ENCODE peak calls at places on chromosome 1, in nine cellular contexts. V is left ventricle myocardium inferior, W is GM12865, Q is cardiac muscle cell, I is heart left ventricle, D is H9, C is esophagus muscularis mucosa, S is IMR-90, G is prostate gland. R is an unnamed sample.

GRCh38 chr1:208069317-208069716 is 158.4 kb upstream of the CD34 start:
- DNase-seq in V (no peak), W (no peak), Q (no peak), I (no peak), D (no peak), C (no peak), S (no peak), G (no peak), R (no peak)

GRCh38 chr1:240426056-240426455 is 185.9 kb downstream of the GREM2 start:
- DNase-seq in V (no peak), W (no peak), Q (no peak), I (no peak), D (no peak), C (no peak), S (no peak), G (no peak), R (no peak)

GRCh38 chr1:245258271-245258920 is 103.6 kb downstream of the KIF26B start:
- DNase-seq in V (no peak), W (no peak), Q (no peak), I (no peak), D (no peak), C (peak; percentile 74), S (no peak), G (peak; percentile 68), R (no peak)

GRCh38 chr1:144551107-144551542 is 41.6 kb upstream of the PPIAL4F start:
- DNase-seq in V (no peak), W (no peak), Q (no peak), I (no peak), D (no peak), C (no peak), S (no peak), G (no peak), R (no peak)

GRCh38 chr1:6270432-6270831 is 9.5 kb upstream of the GPR153 start:
- DNase-seq in V (no peak), W (no peak), Q (no peak), I (no peak), D (no peak), C (no peak), S (no peak), G (no peak), R (no peak)

GRCh38 chr1:110436635-110437034 is 14.3 kb upstream of the PROK1 start:
- DNase-seq in V (no peak), W (no peak), Q (peak; percentile 23), I (no peak), D (peak; percentile 45), C (no peak), S (peak; percentile 17), G (no peak), R (no peak)

GRCh38 chr1:182391362-182392044 is at the start of gene GLUL:
- DNase-seq in V (peak; percentile 96), W (peak; percentile 93), Q (peak; percentile 97), I (peak; percentile 95), D (peak; percentile 96), C (peak; percentile 99), S (peak; percentile 89), G (peak; percentile 94), R (peak; percentile 79)

GRCh38 chr1:25538165-25538860 is 5.1 kb upstream of the LDLRAP1 start:
- DNase-seq in V (no peak), W (no peak), Q (no peak), I (no peak), D (no peak), C (no peak), S (no peak), G (no peak), R (no peak)

GRCh38 chr1:43008425-43009108 is 49.9 kb upstream of the SLC2A1 start:
- DNase-seq in V (no peak), W (no peak), Q (no peak), I (no peak), D (peak; percentile 100), C (no peak), S (no peak), G (no peak), R (no peak)

GRCh38 chr1:95035536-95035935 is 37.2 kb downstream of the ALG14 start:
- DNase-seq in V (no peak), W (no peak), Q (peak; percentile 93), I (no peak), D (no peak), C (no peak), S (peak; percentile 97), G (no peak), R (no peak)

GRCh38 chr1:153194331-153195050 is 8.7 kb upstream of the LELP1 start:
- DNase-seq in V (no peak), W (no peak), Q (no peak), I (no peak), D (no peak), C (peak; percentile 84), S (no peak), G (no peak), R (no peak)

GRCh38 chr1:21152423-21153100 is 24.1 kb downstream of the EIF4G3 start:
- DNase-seq in V (peak; percentile 24), W (no peak), Q (no peak), I (peak; percentile 43), D (no peak), C (no peak), S (peak; percentile 38), G (no peak), R (no peak)

DNA sequence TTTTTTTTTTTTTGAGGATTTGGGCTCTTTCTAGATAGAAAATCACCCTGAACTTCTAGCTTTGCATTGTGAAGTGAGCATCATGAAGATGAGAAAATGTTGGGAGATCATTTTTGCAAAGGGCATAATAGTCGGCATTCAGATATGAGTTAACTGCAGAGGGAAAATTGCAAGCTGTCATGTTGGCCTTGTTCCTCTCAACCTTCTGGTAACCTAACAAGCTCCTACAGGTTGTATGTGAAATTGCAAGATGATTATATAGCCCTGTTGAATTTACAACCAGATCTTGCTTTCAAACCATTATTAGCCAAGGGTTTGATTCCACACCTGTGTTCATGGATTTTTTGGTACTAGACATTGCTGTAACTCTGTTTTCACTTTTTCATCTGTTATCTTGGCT is 2.2 kb downstream of the ELOA start:
- DNase-seq in V (no peak), W (peak; percentile 69), Q (peak; percentile 56), I (no peak), D (no peak), C (no peak), S (peak; percentile 62), G (no peak), R (no peak)
- TF ChIP-seq CTCF in V (peak; percentile 34), W (peak; percentile 51), Q (peak; percentile 50), I (no peak), D (peak; percentile 50), C (no peak), S (peak; percentile 45), G (peak; percentile 32), R (no peak)

GRCh38 chr1:206685749-206686485 is 1.2 kb downstream of the MAPKAPK2 start:
- DNase-seq in V (peak; percentile 61), W (peak; percentile 51), Q (peak; percentile 74), I (peak; percentile 76), D (no peak), C (no peak), S (peak; percentile 80), G (peak; percentile 64), R (no peak)

GRCh38 chr1:206686486-206687249 is 2.0 kb downstream of the MAPKAPK2 start:
- DNase-seq in V (no peak), W (peak; percentile 71), Q (no peak), I (no peak), D (no peak), C (no peak), S (no peak), G (no peak), R (no peak)

GRCh38 chr1:206684003-206684402 is 702 bp upstream of the MAPKAPK2 start:
- DNase-seq in V (no peak), W (no peak), Q (no peak), I (no peak), D (no peak), C (no peak), S (no peak), G (no peak), R (no peak)

GRCh38 chr1:206684478-206685255 is at the start of gene MAPKAPK2:
- DNase-seq in V (peak; percentile 86), W (peak; percentile 85), Q (peak; percentile 71), I (peak; percentile 85), D (peak; percentile 85), C (peak; percentile 97), S (peak; percentile 61), G (peak; percentile 80), R (no peak)

DNA sequence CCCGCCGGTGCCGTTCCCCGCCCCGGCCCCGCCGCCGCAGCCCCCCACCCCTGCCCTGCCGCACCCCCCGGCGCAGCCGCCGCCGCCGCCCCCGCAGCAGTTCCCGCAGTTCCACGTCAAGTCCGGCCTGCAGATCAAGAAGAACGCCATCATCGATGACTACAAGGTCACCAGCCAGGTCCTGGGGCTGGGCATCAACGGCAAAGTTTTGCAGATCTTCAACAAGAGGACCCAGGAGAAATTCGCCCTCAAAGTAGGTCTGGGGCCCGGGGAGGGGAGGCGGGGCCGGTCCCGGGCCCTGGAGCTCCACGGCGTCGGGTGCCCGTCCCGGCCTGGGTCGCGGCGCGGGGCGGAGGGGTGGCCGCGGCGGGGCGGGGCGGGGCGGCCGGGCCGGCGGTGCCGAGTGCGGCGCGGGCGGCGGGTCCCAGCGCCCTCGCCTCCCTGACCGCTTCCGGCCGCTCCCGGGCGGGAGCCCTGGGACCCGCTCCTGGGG is 597 bp downstream of the MAPKAPK2 start:
- DNase-seq in V (no peak), W (peak; percentile 36), Q (no peak), I (no peak), D (no peak), C (no peak), S (peak; percentile 53), G (no peak), R (no peak)
- TF ChIP-seq CTCF in V (no peak), W (no peak), Q (no peak), I (no peak), D (no peak), C (no peak), S (no peak), G (no peak), R (no peak)

GRCh38 chr1:232169436-232169835 is 460.5 kb downstream of the SIPA1L2 start:
- DNase-seq in V (no peak), W (no peak), Q (no peak), I (no peak), D (no peak), C (peak; percentile 77), S (no peak), G (no peak), R (no peak)

GRCh38 chr1:232174306-232174705 is 455.6 kb downstream of the SIPA1L2 start:
- DNase-seq in V (no peak), W (no peak), Q (no peak), I (no peak), D (no peak), C (peak; percentile 55), S (no peak), G (no peak), R (no peak)

GRCh38 chr1:232172556-232172955 is 457.4 kb downstream of the SIPA1L2 start:
- DNase-seq in V (no peak), W (no peak), Q (no peak), I (no peak), D (no peak), C (no peak), S (no peak), G (no peak), R (no peak)

GRCh38 chr1:232168513-232168912 is 461.4 kb downstream of the SIPA1L2 start:
- DNase-seq in V (no peak), W (no peak), Q (no peak), I (no peak), D (no peak), C (peak; percentile 37), S (no peak), G (no peak), R (no peak)

GRCh38 chr1:232170909-232171308 is 459.0 kb downstream of the SIPA1L2 start:
- DNase-seq in V (no peak), W (no peak), Q (no peak), I (no peak), D (no peak), C (no peak), S (no peak), G (no peak), R (no peak)
- TF ChIP-seq CTCF in V (no peak), W (no peak), Q (peak; percentile 22), I (no peak), D (no peak), C (no peak), S (peak; percentile 12), G (no peak), R (no peak)

GRCh38 chr1:89810880-89811279 is 10.0 kb upstream of the LRRC8D start:
- DNase-seq in V (no peak), W (no peak), Q (no peak), I (no peak), D (no peak), C (no peak), S (no peak), G (no peak), R (no peak)
- TF ChIP-seq CTCF in V (no peak), W (no peak), Q (no peak), I (no peak), D (no peak), C (no peak), S (no peak), G (no peak), R (no peak)

R was measured in thoracic aorta.